ENCODE peak calls at places on chromosome 12, in seven cellular contexts. W, V, T, B, J, K and N are unnamed samples.

GRCh38 chr12:49345840-49346658 is 639 bp upstream of the DNAJC22 start:
- DNase-seq in B (peak; percentile 81), W (no peak), V (peak; percentile 23), K (no peak), T (peak; percentile 67), J (peak; percentile 33), N (no peak)

GRCh38 chr12:94207467-94208432 is 59.4 kb downstream of the PLXNC1 start:
- DNase-seq in K (no peak), T (no peak), J (no peak), B (no peak), V (no peak), W (peak; percentile 20), N (no peak)

GRCh38 chr12:49975370-49975761 is 2.6 kb downstream of the AQP6 start:
- DNase-seq in T (peak; percentile 7), J (no peak), W (no peak), V (no peak), K (no peak), B (no peak), N (peak; percentile 28)

GRCh38 chr12:113221997-113222729 is 899 bp downstream of the TPCN1 start:
- DNase-seq in W (peak; percentile 25), J (no peak), K (no peak), V (no peak), B (no peak), T (no peak), N (no peak)

GRCh38 chr12:72057330-72057911 is 118.8 kb downstream of the TPH2 start:
- DNase-seq in V (peak; percentile 27), W (no peak), B (no peak), T (no peak), J (no peak), K (no peak), N (no peak)

GRCh38 chr12:115149279-115149678 is 465.3 kb upstream of the TBX3 start:
- DNase-seq in B (no peak), K (no peak), T (no peak), J (peak; percentile 46), V (no peak), W (no peak), N (no peak)

GRCh38 chr12:121050725-121051124 is 11.7 kb upstream of the OASL start:
- DNase-seq in B (no peak), T (no peak), K (no peak), J (peak; percentile 41), W (peak; percentile 48), V (no peak), N (no peak)

GRCh38 chr12:127381681-127382080 is 885.3 kb upstream of the TMEM132C start:
- DNase-seq in K (no peak), V (no peak), W (peak; percentile 68), J (no peak), T (no peak), B (no peak), N (no peak)

GRCh38 chr12:91786490-91787272 is 359.0 kb downstream of the BTG1 start:
- DNase-seq in J (no peak), T (no peak), B (no peak), V (no peak), K (no peak), W (no peak), N (no peak)

GRCh38 chr12:52690351-52691075 is 10.3 kb upstream of the KRT1 start:
- DNase-seq in V (no peak), T (no peak), K (no peak), J (no peak), W (no peak), B (peak; percentile 40), N (peak; percentile 10)

GRCh38 chr12:52691765-52692150 is 11.6 kb upstream of the KRT1 start:
- DNase-seq in V (no peak), K (no peak), J (no peak), W (no peak), B (no peak), T (peak; percentile 77), N (no peak)

GRCh38 chr12:52689936-52690335 is 9.7 kb upstream of the KRT1 start:
- DNase-seq in K (no peak), T (no peak), J (no peak), W (no peak), B (no peak), V (no peak), N (no peak)

GRCh38 chr12:52692253-52692652 is 11.1 kb downstream of the KRT77 start:
- DNase-seq in V (no peak), K (no peak), B (peak; percentile 69), T (peak; percentile 34), W (no peak), J (no peak), N (peak; percentile 64)

DNA sequence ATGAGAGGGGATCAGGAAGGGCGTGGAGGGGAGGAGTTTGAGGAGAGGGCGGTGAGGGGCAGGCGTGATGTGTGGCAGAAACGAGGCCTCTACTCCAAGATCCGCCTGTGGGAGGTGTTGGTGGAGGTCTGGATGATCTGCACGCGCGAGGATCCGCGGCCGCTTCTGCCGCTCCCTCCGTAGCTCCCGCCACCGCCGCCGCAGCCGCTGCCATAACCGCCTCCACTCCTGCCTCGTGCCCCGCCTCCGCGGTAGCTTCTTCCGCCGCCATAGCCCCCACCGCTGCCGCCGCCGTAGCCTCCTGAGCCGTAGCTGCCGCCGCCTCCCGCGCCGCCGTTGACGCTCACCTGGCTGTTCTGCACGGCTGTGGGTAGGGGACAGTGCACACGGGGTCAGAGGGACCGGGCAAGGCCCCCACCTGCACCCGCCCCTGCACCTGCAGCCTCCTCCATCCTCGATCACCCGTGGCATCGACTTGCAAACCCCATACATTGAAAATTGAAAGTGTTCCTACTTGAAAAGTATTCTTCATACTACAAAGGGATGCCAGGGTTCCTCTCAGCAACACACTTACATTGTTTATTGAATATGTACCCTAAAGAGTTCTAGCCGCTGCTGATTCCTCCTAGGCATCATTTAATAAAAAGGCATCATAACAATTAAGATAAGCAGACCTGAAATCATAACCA is 11.0 kb upstream of the KRT1 start:
- DNase-seq in T (peak; percentile 70), K (no peak), W (no peak), V (peak; percentile 47), B (peak; percentile 65), J (peak; percentile 14), N (peak; percentile 70)
- TF ChIP-seq EZH2phosphoT487 in T (no peak), K (no peak), W (no peak), V (no peak), B (no peak), J (no peak), N (peak; percentile 38)

DNA sequence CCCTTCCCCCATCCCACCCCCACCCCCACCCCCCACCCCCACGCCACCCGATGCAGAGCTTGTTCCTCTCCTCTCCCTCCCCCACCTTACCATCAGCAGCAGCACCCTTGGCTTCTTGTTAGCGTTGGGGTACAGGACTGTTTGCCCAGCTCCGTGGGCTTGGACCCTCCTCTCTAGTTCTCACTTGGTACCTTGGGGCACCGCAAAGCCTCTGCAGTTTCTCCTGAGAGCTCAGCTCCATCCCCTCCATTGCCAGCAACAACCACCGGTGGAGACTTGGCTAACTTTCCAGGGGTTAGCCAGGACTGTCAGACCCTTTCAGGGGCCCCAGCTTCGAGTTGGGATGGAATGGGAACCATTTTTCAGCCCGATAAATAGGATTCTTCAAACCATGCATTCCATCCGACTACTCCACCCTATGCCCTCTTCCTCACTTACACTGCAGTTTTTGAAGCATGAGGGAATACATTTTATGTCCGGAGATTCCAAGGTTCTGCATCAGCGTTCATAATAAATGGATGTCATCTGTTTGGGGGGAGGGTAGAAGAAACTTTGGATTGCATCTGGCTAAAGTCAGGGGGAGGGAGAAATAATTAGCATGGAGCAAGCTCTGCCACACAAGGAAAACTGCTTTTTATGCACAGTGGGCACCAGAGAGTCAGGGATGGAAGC is 1.1 kb downstream of the SCN8A start:
- DNase-seq in B (peak; percentile 65), K (no peak), J (peak; percentile 86), T (peak; percentile 19), W (peak; percentile 75), V (peak; percentile 7), N (peak; percentile 23)
- H3K27me3 ChIP-seq in B (peaks cover 15% of the 10 kb centered on the region), K (no peaks in the 10 kb centered on the region), J (no peaks in the 10 kb centered on the region), T (no peaks in the 10 kb centered on the region), W (no peaks in the 10 kb centered on the region), V (peaks cover 9% of the 10 kb centered on the region), N (peaks cover 16% of the 10 kb centered on the region)

GRCh38 chr12:6896846-6897435 is 7.7 kb upstream of the LRRC23 start:
- DNase-seq in J (no peak), V (no peak), T (no peak), W (no peak), K (no peak), B (no peak), N (no peak)
- H3K4me2 ChIP-seq in J (no peak overlapping the region), V (no peak overlapping the region), T (no peak overlapping the region), W (no peak overlapping the region), K (no peak overlapping the region), B (no peak overlapping the region), N (no peak overlapping the region)

GRCh38 chr12:64781374-64782029 is 22.3 kb upstream of the GNS start:
- DNase-seq in V (no peak), W (peak; percentile 53), B (peak; percentile 53), J (no peak), T (peak; percentile 26), K (no peak), N (peak; percentile 85)

GRCh38 chr12:64780220-64780530 is 21.0 kb upstream of the GNS start:
- DNase-seq in V (no peak), B (no peak), W (no peak), K (no peak), J (no peak), T (no peak), N (peak; percentile 65)

GRCh38 chr12:64779349-64779974 is 20.3 kb upstream of the GNS start:
- DNase-seq in T (no peak), V (no peak), W (no peak), K (no peak), B (no peak), J (no peak), N (peak; percentile 9)

GRCh38 chr12:64782181-64782580 is 23.0 kb upstream of the GNS start:
- DNase-seq in K (no peak), W (no peak), V (no peak), J (no peak), B (no peak), T (peak; percentile 33), N (no peak)

DNA sequence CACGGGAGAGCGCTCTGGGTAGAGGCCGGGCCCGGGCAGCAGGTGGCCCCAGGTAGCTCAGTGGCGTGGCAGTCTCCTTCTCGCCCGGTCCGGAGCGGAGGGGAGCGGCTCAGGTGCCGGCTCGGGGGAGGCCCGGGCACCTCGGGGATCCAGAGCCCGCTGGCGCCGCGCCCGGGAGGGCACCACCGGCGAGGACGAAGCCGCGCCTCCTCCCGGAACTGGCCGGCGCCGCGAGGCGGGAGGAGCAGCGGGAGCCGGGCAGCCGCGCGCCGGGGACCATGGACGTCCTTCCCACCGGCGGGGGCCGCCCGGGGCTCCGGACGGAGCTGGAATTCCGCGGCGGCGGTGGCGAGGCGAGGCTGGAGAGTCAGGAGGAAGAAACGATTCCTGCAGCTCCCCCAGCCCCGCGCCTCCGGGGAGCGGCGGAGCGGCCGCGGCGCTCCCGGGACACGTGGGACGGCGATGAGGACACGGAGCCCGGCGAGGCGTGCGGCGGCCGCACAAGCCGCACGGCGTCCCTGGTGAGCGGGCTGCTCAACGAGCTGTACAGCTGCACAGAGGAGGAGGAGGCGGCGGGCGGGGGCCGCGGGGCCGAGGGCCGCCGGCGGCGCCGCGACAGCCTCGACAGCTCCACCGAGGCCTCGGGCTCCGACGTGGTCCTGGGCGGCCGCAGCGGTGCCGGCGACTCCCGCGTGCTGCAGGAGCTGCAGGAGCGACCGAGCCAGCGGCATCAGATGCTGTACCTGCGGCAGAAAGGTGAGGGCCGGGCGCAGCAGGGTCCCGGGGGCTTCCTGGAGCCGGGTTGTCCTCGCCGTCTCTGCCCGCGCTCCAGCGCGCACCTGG is 21.5 kb upstream of the GNS start:
- DNase-seq in K (no peak), J (peak; percentile 40), B (peak; percentile 66), W (peak; percentile 59), V (peak; percentile 61), T (peak; percentile 81), N (peak; percentile 81)
- TF ChIP-seq EZH2phosphoT487 in K (no peak), J (no peak), B (no peak), W (no peak), V (no peak), T (peak; percentile 26), N (peak; percentile 38)

GRCh38 chr12:9805883-9806282 is 21.4 kb upstream of the KLRF1 start:
- DNase-seq in B (no peak), T (no peak), K (no peak), J (no peak), V (no peak), W (no peak), N (no peak)
- H3K27me3 ChIP-seq in B (no peaks in the 10 kb centered on the region), T (no peaks in the 10 kb centered on the region), K (peaks cover 61% of the 10 kb centered on the region), J (no peaks in the 10 kb centered on the region), V (no peaks in the 10 kb centered on the region), W (peaks cover 35% of the 10 kb centered on the region), N (no peaks in the 10 kb centered on the region)